ENCODE peak calls at places on chromosomes 3 and 15, in eight cellular contexts. R is tibial artery; S is OCI-LY7; P is foreskin keratinocyte; T is MM.1S; F is CD8-positive, alpha-beta T cell; I is dorsolateral prefrontal cortex; W is PC-3. Q is an unnamed sample.

GRCh38 chr15:66701422-66702034 is 508 bp upstream of the SMAD6 start:
- DNase-seq in F (peak; percentile 14), P (peak; percentile 76), W (no peak), S (no peak), I (no peak), R (peak; percentile 52), T (peak; percentile 45), Q (peak; percentile 75)

GRCh38 chr3:3665961-3666640 is 133.1 kb upstream of the LRRN1 start:
- DNase-seq in R (no peak), S (no peak), I (no peak), W (no peak), F (no peak), T (no peak), P (peak; percentile 28), Q (no peak)

GRCh38 chr15:63973212-63974009 is 72.9 kb downstream of the DAPK2 start:
- DNase-seq in R (no peak), S (no peak), I (no peak), P (peak; percentile 13), F (no peak), W (no peak), T (no peak), Q (no peak)

GRCh38 chr15:70741107-70741511 is 22.2 kb downstream of the UACA start:
- DNase-seq in P (peak; percentile 56), S (no peak), F (no peak), T (no peak), I (no peak), W (peak; percentile 65), R (peak; percentile 84), Q (peak; percentile 84)

GRCh38 chr3:99970198-99970597 is 144.1 kb downstream of the FILIP1L start:
- DNase-seq in I (no peak), R (no peak), S (no peak), P (no peak), F (no peak), W (no peak), T (no peak), Q (no peak)

GRCh38 chr3:94184781-94185180 is 121.9 kb downstream of the NSUN3 start:
- DNase-seq in S (no peak), F (no peak), R (no peak), T (no peak), W (peak; percentile 71), P (peak; percentile 84), I (no peak), Q (no peak)

GRCh38 chr3:13206799-13207577 is 133.8 kb upstream of the IQSEC1 start:
- DNase-seq in F (no peak), R (no peak), P (no peak), T (no peak), S (no peak), W (no peak), I (peak; percentile 20), Q (no peak)

GRCh38 chr15:31434418-31435255 is 108.0 kb downstream of the KLF13 start:
- DNase-seq in R (peak; percentile 70), P (peak; percentile 86), W (peak; percentile 56), I (no peak), F (peak; percentile 87), T (peak; percentile 90), S (peak; percentile 71), Q (no peak)

GRCh38 chr15:84702961-84703482 is 12.9 kb downstream of the SEC11A start:
- DNase-seq in T (no peak), R (peak; percentile 74), S (no peak), I (no peak), P (no peak), W (no peak), F (no peak), Q (no peak)

GRCh38 chr3:15152166-15152565 is 53.2 kb upstream of the RBSN start:
- DNase-seq in T (no peak), F (no peak), I (no peak), P (no peak), R (no peak), S (no peak), W (peak; percentile 57), Q (no peak)

GRCh38 chr15:64246364-64247189 is 83.8 kb upstream of the PPIB start:
- DNase-seq in P (peak; percentile 92), I (no peak), S (no peak), F (no peak), R (no peak), T (peak; percentile 59), W (peak; percentile 77), Q (no peak)

GRCh38 chr3:59339818-59340217 is 290.0 kb upstream of the CFAP20DC start:
- DNase-seq in W (no peak), S (no peak), I (no peak), T (no peak), P (no peak), R (no peak), F (no peak), Q (no peak)

GRCh38 chr3:53083496-53083895 is 37.6 kb upstream of the SFMBT1 start:
- DNase-seq in P (no peak), S (no peak), T (no peak), R (no peak), I (no peak), F (no peak), W (no peak), Q (no peak)

GRCh38 chr3:45224824-45225464 is 1.1 kb downstream of the TMEM158 start:
- DNase-seq in W (peak; percentile 73), I (peak; percentile 81), F (no peak), S (no peak), P (no peak), T (peak; percentile 42), R (peak; percentile 63), Q (no peak)

GRCh38 chr3:158097571-158098553 is 8.4 kb downstream of the SHOX2 start:
- DNase-seq in I (no peak), P (peak; percentile 67), W (peak; percentile 83), T (peak; percentile 97), R (no peak), F (peak; percentile 63), S (peak; percentile 84), Q (no peak)

GRCh38 chr15:95499397-95499796 is 831.1 kb upstream of the NR2F2 start:
- DNase-seq in R (no peak), W (no peak), P (no peak), T (no peak), F (no peak), S (no peak), I (no peak), Q (no peak)

GRCh38 chr3:100776736-100777135 is 67.4 kb downstream of the TFG start:
- DNase-seq in P (no peak), W (no peak), I (no peak), T (no peak), F (no peak), S (no peak), R (no peak), Q (no peak)

DNA sequence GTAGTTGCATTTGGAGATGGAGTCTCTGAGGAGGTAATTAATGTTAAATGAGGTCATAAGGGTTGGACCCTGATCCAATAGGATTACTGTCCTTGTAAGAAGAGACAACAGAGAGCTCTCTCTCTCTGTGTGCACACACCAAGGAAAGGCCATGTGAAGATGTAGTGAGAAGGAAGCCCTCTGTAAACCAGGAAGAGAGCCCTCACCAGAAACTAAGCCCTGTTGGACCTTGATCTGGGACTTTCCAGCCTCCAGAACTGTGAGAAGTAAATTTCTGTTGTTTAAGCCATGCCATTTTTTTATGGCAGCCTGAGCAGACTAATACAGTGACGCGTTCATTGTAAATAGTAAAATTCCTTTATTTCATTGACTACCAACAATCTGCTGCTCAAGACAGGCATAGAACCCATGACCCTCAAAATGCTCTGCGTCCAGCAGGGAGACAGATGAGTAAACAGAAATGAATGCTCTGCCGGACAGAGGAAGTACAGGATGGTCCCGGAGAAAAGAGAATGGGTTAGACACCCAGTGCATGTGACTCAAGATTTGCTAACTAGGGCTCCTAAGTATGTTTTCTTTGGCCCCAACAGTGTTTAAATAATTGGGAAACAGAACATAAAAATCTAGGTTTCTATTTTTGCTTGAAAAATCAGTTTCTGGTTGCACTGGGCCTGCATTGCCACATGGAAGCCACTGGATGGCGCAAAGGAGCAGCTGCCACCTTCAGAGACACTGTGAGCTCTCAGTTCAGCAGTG is 37.9 kb upstream of the TNFAIP8L3 start:
- DNase-seq in I (peak; percentile 65), R (peak; percentile 71), T (no peak), F (no peak), P (peak; percentile 26), S (peak; percentile 16), W (peak; percentile 43), Q (no peak)
- H3K27ac ChIP-seq in I (no peak overlapping the region), R (peak overlapping the region; percentile 77), T (no peak overlapping the region), F (no peak overlapping the region), P (no peak overlapping the region), S (no peak overlapping the region), W (no peak overlapping the region), Q (peak overlapping the region; percentile 58)

DNA sequence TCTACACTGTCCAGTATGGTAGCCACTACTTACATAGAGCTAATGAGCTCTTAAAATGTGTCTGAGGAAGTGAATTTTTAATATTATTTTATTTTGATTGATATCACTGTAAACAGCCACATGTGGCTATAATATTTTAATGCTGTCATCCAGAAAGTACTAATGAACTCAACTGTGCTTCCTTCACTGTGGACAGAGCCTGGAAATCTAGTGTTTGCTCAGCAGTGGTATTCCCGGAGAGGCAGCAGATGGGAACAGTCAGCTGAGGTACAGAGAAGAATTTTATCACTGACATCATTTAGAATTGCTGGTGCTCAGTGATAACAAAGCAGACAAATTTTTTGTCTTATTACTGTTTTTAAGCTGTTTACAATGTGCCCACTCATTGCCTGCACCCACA is 68.7 kb upstream of the ACP3 start:
- DNase-seq in P (no peak), W (no peak), R (no peak), I (no peak), F (no peak), T (no peak), S (no peak), Q (no peak)
- H3K27ac ChIP-seq in P (no peak overlapping the region), W (no peak overlapping the region), R (no peak overlapping the region), I (no peak overlapping the region), F (no peak overlapping the region), T (no peak overlapping the region), S (no peak overlapping the region), Q (no peak overlapping the region)

GRCh38 chr15:75346796-75347221 is at the start of gene NEIL1:
- DNase-seq in I (no peak), S (no peak), P (peak; percentile 25), W (peak; percentile 37), R (no peak), F (no peak), T (peak; percentile 39), Q (no peak)
- H3K27ac ChIP-seq in I (peak within 1 kb of the TSS; percentile 49), S (peak within 1 kb of the TSS; percentile 89), P (peak within 1 kb of the TSS; percentile 43), W (no peak within 1 kb of the TSS), R (peak within 1 kb of the TSS; percentile 76), F (peak within 1 kb of the TSS; percentile 54), T (peak within 1 kb of the TSS; percentile 38), Q (peak within 1 kb of the TSS; percentile 42)

GRCh38 chr3:187977659-187978058 is 176.3 kb upstream of the LPP start:
- DNase-seq in P (no peak), W (no peak), T (no peak), F (no peak), S (no peak), I (no peak), R (no peak), Q (no peak)

GRCh38 chr3:187973977-187974856 is 179.7 kb upstream of the LPP start:
- DNase-seq in F (no peak), S (peak; percentile 61), W (no peak), P (no peak), T (no peak), I (no peak), R (no peak), Q (no peak)

GRCh38 chr3:187976361-187976900 is 177.5 kb upstream of the LPP start:
- DNase-seq in W (no peak), R (no peak), I (no peak), S (peak; percentile 82), P (no peak), F (no peak), T (no peak), Q (no peak)

GRCh38 chr3:187974857-187975257 is 179.1 kb upstream of the LPP start:
- DNase-seq in S (peak; percentile 79), F (no peak), P (no peak), W (no peak), I (no peak), T (no peak), R (no peak), Q (no peak)

GRCh38 chr3:187975571-187976360 is 178.2 kb upstream of the LPP start:
- DNase-seq in F (no peak), T (no peak), I (no peak), W (no peak), S (peak; percentile 73), R (peak; percentile 54), P (no peak), Q (no peak)
- H3K27ac ChIP-seq in F (no peak overlapping the region), T (no peak overlapping the region), I (no peak overlapping the region), W (no peak overlapping the region), S (peak overlapping the region; percentile 99), R (no peak overlapping the region), P (no peak overlapping the region), Q (no peak overlapping the region)